ENCODE peak calls at places on chromosomes 12 and 14, in six cellular contexts. S, B, D, H, E and N are unnamed samples.

GRCh38 chr12:82182601-82183000 is 175.6 kb downstream of the CCDC59 start:
- DNase-seq in S (no peak), E (no peak), H (no peak), B (no peak), D (no peak), N (peak; percentile 24)

GRCh38 chr12:122182887-122183587 is at the start of gene LRRC43:
- DNase-seq in E (peak; percentile 51), H (no peak), D (peak; percentile 29), B (no peak), S (peak; percentile 79), N (no peak)

GRCh38 chr12:130969223-130969622 is 15.5 kb downstream of the ADGRD1 start:
- DNase-seq in B (no peak), H (no peak), S (no peak), D (no peak), E (no peak), N (no peak)

GRCh38 chr14:65877187-65877586 is 464.7 kb downstream of the FUT8 start:
- DNase-seq in E (no peak), B (no peak), S (no peak), H (no peak), D (no peak), N (no peak)

GRCh38 chr14:86363576-86363975 is 833.6 kb downstream of the FLRT2 start:
- DNase-seq in B (no peak), H (no peak), S (no peak), D (no peak), E (no peak), N (no peak)

GRCh38 chr14:52977798-52978197 is 26.9 kb upstream of the FERMT2 start:
- DNase-seq in D (no peak), E (peak; percentile 64), H (no peak), S (no peak), B (no peak), N (peak; percentile 26)

GRCh38 chr12:2053675-2054070 is 886 bp downstream of the CACNA1C start:
- DNase-seq in E (no peak), H (no peak), S (peak; percentile 71), D (no peak), B (peak; percentile 47), N (no peak)

GRCh38 chr14:72828604-72829003 is 65.3 kb downstream of the DPF3 start:
- DNase-seq in E (no peak), H (peak; percentile 46), D (no peak), B (peak; percentile 30), S (no peak), N (no peak)

GRCh38 chr12:93379432-93380308 is 1.9 kb downstream of the NUDT4 start:
- DNase-seq in D (no peak), E (no peak), H (no peak), B (no peak), S (no peak), N (peak; percentile 17)

GRCh38 chr14:78982551-78982950 is 812.4 kb downstream of the NRXN3 start:
- DNase-seq in D (no peak), S (no peak), E (no peak), H (no peak), B (no peak), N (no peak)

GRCh38 chr12:24754690-24755638 is 193.9 kb downstream of the BCAT1 start:
- DNase-seq in D (no peak), B (no peak), S (no peak), H (no peak), E (no peak), N (no peak)

GRCh38 chr14:102255401-102256190 is 49.4 kb downstream of the MOK start:
- DNase-seq in B (no peak), S (no peak), E (no peak), D (peak; percentile 46), H (no peak), N (no peak)

GRCh38 chr14:50407089-50407813 is 10.6 kb upstream of the CDKL1 start:
- DNase-seq in S (no peak), B (no peak), D (no peak), H (no peak), E (no peak), N (no peak)

GRCh38 chr14:24430143-24430681 is 458 bp downstream of the KHNYN start:
- DNase-seq in E (peak; percentile 80), S (peak; percentile 76), B (peak; percentile 86), H (peak; percentile 42), D (peak; percentile 85), N (peak; percentile 26)

GRCh38 chr14:32545109-32545857 is 216.2 kb downstream of the AKAP6 start:
- DNase-seq in B (no peak), E (no peak), S (no peak), D (no peak), H (no peak), N (no peak)

GRCh38 chr12:1777798-1778197 is 42.6 kb upstream of the LRTM2 start:
- DNase-seq in H (no peak), S (no peak), E (no peak), B (no peak), D (no peak), N (no peak)

GRCh38 chr14:31842905-31843304 is 234.2 kb upstream of the ARHGAP5 start:
- DNase-seq in E (no peak), H (no peak), S (no peak), B (no peak), D (no peak), N (no peak)

GRCh38 chr12:5173511-5174011 is 129.9 kb downstream of the KCNA5 start:
- DNase-seq in S (no peak), H (peak; percentile 51), B (no peak), D (no peak), E (no peak), N (no peak)

GRCh38 chr12:30725739-30726138 is 29.0 kb downstream of the CAPRIN2 start:
- DNase-seq in B (no peak), H (no peak), D (no peak), E (no peak), S (no peak), N (peak; percentile 69)

GRCh38 chr14:100715332-100715731 is 11.4 kb upstream of the DLK1 start:
- DNase-seq in H (no peak), S (no peak), D (no peak), B (no peak), E (no peak), N (no peak)

GRCh38 chr14:68939893-68940613 is 39.0 kb downstream of the ACTN1 start:
- DNase-seq in D (peak; percentile 33), E (peak; percentile 75), H (no peak), B (peak; percentile 90), S (peak; percentile 87), N (peak; percentile 89)

GRCh38 chr14:74299061-74299545 is 3.6 kb downstream of the ABCD4 start:
- DNase-seq in D (no peak), B (peak; percentile 64), E (no peak), H (no peak), S (no peak), N (peak; percentile 72)

GRCh38 chr14:22837059-22837749 is 819 bp downstream of the MMP14 start:
- DNase-seq in S (peak; percentile 53), H (no peak), B (peak; percentile 81), D (peak; percentile 65), E (peak; percentile 68), N (peak; percentile 74)

GRCh38 chr12:2299207-2299606 is 246.4 kb downstream of the CACNA1C start:
- DNase-seq in B (no peak), E (no peak), H (no peak), D (no peak), S (no peak), N (no peak)

GRCh38 chr12:124683330-124683662 is 115.9 kb upstream of the NCOR2 start:
- DNase-seq in D (no peak), H (no peak), E (no peak), B (no peak), S (peak; percentile 47), N (no peak)

GRCh38 chr12:10304161-10304574 is 3.5 kb upstream of the KLRD1 start:
- DNase-seq in S (no peak), E (no peak), H (no peak), B (no peak), D (no peak), N (no peak)

GRCh38 chr12:68621092-68622081 is 10.7 kb downstream of the RAP1B start:
- DNase-seq in E (no peak), B (no peak), H (no peak), S (no peak), D (no peak), N (peak; percentile 48)
- H3K4me1 ChIP-seq in E (peaks cover 29% of the 10 kb centered on the region), B (peaks cover 90% of the 10 kb centered on the region), H (peaks cover 65% of the 10 kb centered on the region), S (peaks cover 17% of the 10 kb centered on the region), D (peaks cover 15% of the 10 kb centered on the region), N (peaks cover 20% of the 10 kb centered on the region)

DNA sequence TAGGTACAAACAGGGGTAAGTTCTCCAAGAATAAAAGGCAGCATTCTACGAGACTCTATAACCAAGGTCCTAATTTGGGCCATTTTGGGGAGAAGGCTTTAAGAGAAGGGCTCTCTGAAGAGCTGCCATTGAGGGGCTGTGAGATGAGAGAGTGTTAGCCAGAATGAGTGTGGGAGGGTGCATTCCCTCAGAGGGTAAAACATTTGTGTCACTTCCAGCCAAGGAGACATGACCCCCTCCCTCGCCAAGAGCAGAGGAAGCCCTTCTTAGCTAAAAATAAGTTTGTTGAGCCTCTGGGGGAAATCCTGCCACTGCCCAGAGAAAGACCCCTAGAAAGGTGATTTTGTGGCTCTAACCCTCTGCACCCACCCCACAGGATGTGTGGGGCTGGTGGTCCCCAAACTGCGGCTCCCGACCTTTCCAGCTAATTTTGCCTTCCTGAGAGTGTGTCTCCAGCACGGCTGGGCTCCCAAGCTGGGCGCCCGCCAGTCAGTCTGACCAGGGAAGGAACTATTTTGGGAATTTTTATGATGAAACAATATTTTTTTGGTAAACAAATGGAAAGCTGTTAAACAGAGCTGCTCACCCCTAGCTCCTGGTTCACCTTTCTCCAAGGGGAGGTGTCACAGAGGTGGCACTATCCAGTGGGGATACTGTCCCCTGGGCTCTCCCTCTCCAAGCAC is 65.9 kb upstream of the JDP2 start:
- DNase-seq in E (no peak), S (no peak), H (no peak), B (no peak), D (peak; percentile 46), N (no peak)
- H3K27ac ChIP-seq in E (no peak overlapping the region), S (no peak overlapping the region), H (peak overlapping the region; percentile 35), B (no peak overlapping the region), D (no peak overlapping the region), N (no peak overlapping the region)

GRCh38 chr12:104242546-104243206 is 27.1 kb downstream of the TXNRD1 start:
- DNase-seq in B (no peak), E (no peak), S (no peak), H (no peak), D (no peak), N (no peak)

GRCh38 chr12:104243551-104243950 is 28.0 kb downstream of the TXNRD1 start:
- DNase-seq in S (no peak), E (no peak), H (no peak), D (no peak), B (no peak), N (no peak)

GRCh38 chr12:104249017-104249416 is 33.4 kb downstream of the TXNRD1 start:
- DNase-seq in H (no peak), S (no peak), D (no peak), B (no peak), E (no peak), N (no peak)

GRCh38 chr12:104248444-104248843 is 32.9 kb downstream of the TXNRD1 start:
- DNase-seq in B (no peak), H (no peak), D (no peak), S (no peak), E (no peak), N (no peak)

DNA sequence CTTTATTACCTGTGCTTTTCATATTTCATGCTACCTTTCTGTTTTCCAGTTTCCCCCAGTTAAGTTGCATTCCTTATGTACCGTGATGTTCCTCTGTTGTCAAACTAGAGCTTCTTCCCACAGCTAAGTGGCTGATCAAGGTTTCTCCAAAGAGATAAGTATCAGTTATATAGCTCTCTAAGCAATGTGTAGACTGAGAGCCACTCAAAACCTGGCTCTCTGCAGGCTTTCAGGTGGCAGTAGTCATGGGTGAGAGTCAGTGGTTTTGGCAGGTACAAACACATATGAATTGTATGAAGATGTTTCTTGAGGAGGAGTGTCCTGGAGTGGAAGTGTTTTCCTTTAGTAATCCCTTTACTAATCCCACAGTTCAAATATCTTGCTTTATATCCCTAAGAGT is 28.4 kb downstream of the TXNRD1 start:
- DNase-seq in H (no peak), S (no peak), B (no peak), E (no peak), D (no peak), N (no peak)
- TF ChIP-seq CTCF in H (no peak), S (no peak), B (no peak), E (no peak), D (no peak), N (no peak)

GRCh38 chr12:55935742-55936151 is 4.8 kb downstream of the DGKA start:
- DNase-seq in S (no peak), B (peak; percentile 56), E (peak; percentile 40), D (peak; percentile 35), H (no peak), N (no peak)
- H3K4me1 ChIP-seq in S (peaks cover 7% of the 10 kb centered on the region), B (peaks cover 49% of the 10 kb centered on the region), E (peaks cover 17% of the 10 kb centered on the region), D (peaks cover 13% of the 10 kb centered on the region), H (peaks cover 21% of the 10 kb centered on the region), N (peaks cover 26% of the 10 kb centered on the region)